ENCODE peak calls at places on chromosomes 13 and 19, in eight cellular contexts. M is GM23248, D is fibroblast of lung, Z is neuronal stem cell, L is OCI-LY7, Y is PC-3, F is H9, I is Karpas-422. V is an unnamed sample.
A peak's percentile ranks its signal among the peaks of the same experiment; 100 is the strongest.

GRCh38 chr19:18274776-18275356 is 614 bp upstream of the IQCN start:
- DNase-seq in Y (peak; percentile 89), D (peak; percentile 88), Z (no peak), I (no peak), L (no peak), M (peak; percentile 96), F (peak; percentile 73), V (peak; percentile 76)

GRCh38 chr13:76884167-76884566 is 2.0 kb downstream of the KCTD12 start:
- DNase-seq in I (no peak), M (peak; percentile 68), D (peak; percentile 68), Z (no peak), F (peak; percentile 78), L (no peak), Y (no peak), V (no peak)

GRCh38 chr19:38726761-38727301 is 17.4 kb downstream of the CAPN12 start:
- DNase-seq in F (no peak), Z (no peak), Y (no peak), L (no peak), I (no peak), M (no peak), D (no peak), V (no peak)

GRCh38 chr13:113927661-113928581 is 46.0 kb downstream of the C13orf46 start:
- DNase-seq in Y (no peak), L (no peak), D (peak; percentile 97), I (no peak), Z (no peak), F (peak; percentile 22), M (peak; percentile 98), V (peak; percentile 66)

GRCh38 chr13:75255653-75256052 is 226.3 kb downstream of the TBC1D4 start:
- DNase-seq in Z (no peak), D (no peak), I (no peak), M (no peak), Y (no peak), L (no peak), F (no peak), V (no peak)

GRCh38 chr13:76939215-76939614 is 9.1 kb upstream of the ACOD1 start:
- DNase-seq in F (no peak), M (peak; percentile 73), I (no peak), Z (no peak), Y (peak; percentile 13), D (peak; percentile 47), L (no peak), V (no peak)

GRCh38 chr13:113926301-113926761 is 47.5 kb downstream of the C13orf46 start:
- DNase-seq in I (no peak), Z (no peak), L (no peak), Y (no peak), F (peak; percentile 17), M (peak; percentile 52), D (peak; percentile 88), V (no peak)

GRCh38 chr19:35040826-35041547 is 534 bp upstream of the HPN start:
- DNase-seq in M (no peak), Y (no peak), Z (no peak), F (peak; percentile 87), L (no peak), I (no peak), D (peak; percentile 53), V (no peak)

GRCh38 chr19:37654118-37654517 is 1.1 kb downstream of the ZFP30 start:
- DNase-seq in M (no peak), D (no peak), Y (no peak), L (no peak), Z (no peak), I (no peak), F (no peak), V (no peak)

GRCh38 chr13:34035676-34036325 is 217.9 kb downstream of the RFC3 start:
- DNase-seq in Y (peak; percentile 85), Z (no peak), L (no peak), F (no peak), I (no peak), M (peak; percentile 63), D (no peak), V (peak; percentile 11)

GRCh38 chr19:17075860-17076538 is 422 bp downstream of the MYO9B start:
- DNase-seq in Z (no peak), F (no peak), I (peak; percentile 77), Y (peak; percentile 18), M (peak; percentile 65), D (no peak), L (peak; percentile 48), V (no peak)

GRCh38 chr13:105670179-105671015 is 865.1 kb downstream of the EFNB2 start:
- DNase-seq in L (no peak), F (no peak), M (no peak), I (no peak), D (no peak), Z (no peak), Y (no peak), V (no peak)

GRCh38 chr19:1362385-1363257 is 21.1 kb upstream of the NDUFS7 start:
- DNase-seq in M (no peak), L (no peak), D (no peak), Z (no peak), F (no peak), Y (no peak), I (no peak), V (no peak)

GRCh38 chr13:36531746-36532486 is 99.6 kb downstream of the CCNA1 start:
- DNase-seq in D (no peak), F (no peak), M (no peak), I (no peak), L (no peak), Y (peak; percentile 62), Z (no peak), V (no peak)

GRCh38 chr19:7850429-7850819 is 20.4 kb downstream of the EVI5L start:
- DNase-seq in F (no peak), I (no peak), M (no peak), D (no peak), L (no peak), Z (no peak), Y (no peak), V (no peak)

GRCh38 chr19:1855040-1855827 is 7.0 kb upstream of the REXO1 start:
- DNase-seq in I (peak; percentile 92), D (peak; percentile 91), L (peak; percentile 82), Y (peak; percentile 38), F (peak; percentile 98), Z (peak; percentile 77), M (peak; percentile 97), V (peak; percentile 54)

GRCh38 chr13:23610187-23610576 is 40.0 kb downstream of the TNFRSF19 start:
- DNase-seq in Y (peak; percentile 69), I (peak; percentile 27), Z (no peak), D (peak; percentile 51), F (no peak), L (no peak), M (peak; percentile 51), V (no peak)

DNA sequence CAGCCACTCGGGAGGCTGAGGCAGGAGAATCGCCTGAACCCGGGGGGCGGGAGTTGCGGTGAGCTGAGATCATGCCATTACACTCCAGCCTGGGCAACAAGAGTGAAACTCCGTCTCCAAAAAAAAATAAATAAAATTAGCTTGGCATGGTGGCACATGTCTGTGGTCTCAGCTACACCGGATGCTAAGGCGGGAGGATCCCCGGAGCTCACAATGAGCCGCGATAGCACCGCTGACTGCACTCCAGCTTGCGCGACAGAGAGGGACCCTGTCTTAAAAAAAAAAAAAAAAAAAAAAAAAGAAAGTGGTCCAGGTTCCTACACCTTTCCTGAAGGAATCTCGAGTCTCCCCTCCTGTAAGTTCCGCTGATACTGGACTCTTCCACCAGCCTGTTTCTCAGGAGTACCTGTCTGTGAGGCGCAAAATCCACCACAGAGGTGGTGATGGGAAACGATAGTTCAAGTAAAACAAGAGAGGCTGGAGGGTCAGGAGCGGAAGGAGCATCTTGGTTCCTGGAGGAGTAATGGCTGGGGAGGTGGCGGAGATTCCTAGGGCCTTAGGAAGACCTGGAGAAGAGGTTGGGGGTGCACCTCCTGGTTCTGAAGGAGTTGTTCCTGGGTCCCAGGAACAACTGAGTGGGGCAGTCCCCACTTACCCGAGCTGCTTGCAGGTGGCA is 468 bp downstream of the FUT1 start:
- DNase-seq in D (no peak), L (no peak), M (no peak), Z (no peak), F (no peak), I (no peak), Y (peak; percentile 20), V (no peak)
- H3K27ac ChIP-seq in D (no peak overlapping the region), L (no peak overlapping the region), M (no peak overlapping the region), Z (no peak overlapping the region), F (no peak overlapping the region), I (no peak overlapping the region), Y (peak overlapping the region; percentile 31), V (peak overlapping the region; percentile 57)

DNA sequence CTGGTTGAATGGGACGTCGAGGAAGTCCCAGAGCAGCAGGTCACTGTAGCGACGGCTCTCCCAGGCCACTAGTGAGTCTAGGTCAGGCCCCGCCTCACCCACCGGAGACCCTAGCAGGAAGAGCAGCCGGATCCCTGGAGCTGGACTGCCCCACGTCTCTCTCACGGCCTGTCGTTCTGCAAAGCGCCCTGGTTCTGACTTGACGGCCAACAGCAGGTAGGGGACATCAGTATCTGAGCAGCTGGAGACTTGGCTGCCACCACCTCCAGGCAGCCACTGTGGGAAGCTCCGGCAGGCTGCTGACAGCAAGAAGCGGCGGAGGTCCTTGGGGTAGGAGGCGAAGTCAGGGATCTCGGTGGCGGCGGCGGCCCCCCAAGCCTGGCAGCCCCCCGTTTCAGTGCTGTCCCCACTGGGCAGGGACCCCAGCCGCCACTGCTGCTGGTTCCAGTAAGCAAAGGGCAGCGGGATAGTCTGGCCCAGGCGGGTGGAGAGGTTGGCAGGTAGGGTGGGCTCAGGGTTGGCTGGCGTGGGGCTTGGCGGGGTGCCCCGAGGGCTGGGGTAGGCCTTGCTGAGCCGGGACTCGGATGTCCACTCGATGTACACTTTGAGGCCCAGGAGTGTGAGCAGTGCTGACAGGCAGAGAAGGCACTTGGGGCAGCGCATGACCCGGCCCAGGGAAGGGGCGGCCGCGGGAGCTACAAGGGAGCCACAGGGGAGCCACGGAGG is 895 bp downstream of the B3GNT8 start:
- DNase-seq in D (no peak), M (peak; percentile 10), F (no peak), Y (no peak), Z (no peak), I (peak; percentile 31), L (no peak), V (no peak)
- H3K4me2 ChIP-seq in D (no peak overlapping the region), M (peak overlapping the region; percentile 79), F (peak overlapping the region; percentile 80), Y (no peak overlapping the region), Z (peak overlapping the region; percentile 56), I (no peak overlapping the region), L (no peak overlapping the region), V (no peak overlapping the region)

GRCh38 chr13:74061939-74062595 is 72.1 kb downstream of the KLF12 start:
- DNase-seq in Z (no peak), F (no peak), L (peak; percentile 78), M (peak; percentile 59), Y (no peak), D (peak; percentile 50), I (peak; percentile 59), V (no peak)
- H3K27ac ChIP-seq in Z (no peak overlapping the region), F (no peak overlapping the region), L (peak overlapping the region; percentile 84), M (peak overlapping the region; percentile 53), Y (no peak overlapping the region), D (no peak overlapping the region), I (peak overlapping the region; percentile 61), V (no peak overlapping the region)

GRCh38 chr13:32754179-32754578 is 167.9 kb downstream of the PDS5B start:
- DNase-seq in D (no peak), L (no peak), I (no peak), F (no peak), M (no peak), Y (no peak), Z (no peak), V (no peak)

GRCh38 chr13:32748305-32748704 is 162.1 kb downstream of the PDS5B start:
- DNase-seq in Z (no peak), I (no peak), F (no peak), D (no peak), M (no peak), L (no peak), Y (no peak), V (no peak)

GRCh38 chr13:32751340-32751739 is 165.1 kb downstream of the PDS5B start:
- DNase-seq in Z (no peak), I (no peak), L (no peak), Y (no peak), D (no peak), F (no peak), M (no peak), V (no peak)

GRCh38 chr13:32752997-32753606 is 166.8 kb downstream of the PDS5B start:
- DNase-seq in M (no peak), D (no peak), L (no peak), I (no peak), F (no peak), Y (no peak), Z (no peak), V (no peak)
- H3K4me2 ChIP-seq in M (no peak overlapping the region), D (no peak overlapping the region), L (no peak overlapping the region), I (no peak overlapping the region), F (no peak overlapping the region), Y (no peak overlapping the region), Z (no peak overlapping the region), V (no peak overlapping the region)

V was measured in PC-9.